ENCODE peak calls at places on chromosomes 13 and 19, in four cellular contexts. R is breast epithelium, Z is HFF-Myc, G is GM12864. O is an unnamed sample.

GRCh38 chr19:940591-941291 is 14.9 kb downstream of the ARID3A start:
- DNase-seq in R (peak), Z (no peak), G (no peak), O (peak)

GRCh38 chr13:50189450-50189849 is 174.2 kb downstream of the KCNRG start:
- DNase-seq in R (no peak), Z (no peak), G (no peak), O (no peak)

GRCh38 chr19:58317481-58318072 is 9.2 kb upstream of the ZSCAN22 start:
- DNase-seq in R (no peak), Z (peak), G (no peak), O (no peak)

GRCh38 chr13:30744056-30744684 is 8.8 kb downstream of the ALOX5AP start:
- DNase-seq in R (no peak), Z (no peak), G (peak), O (no peak)

GRCh38 chr13:110492299-110493160 is 69.0 kb downstream of the RAB20 start:
- DNase-seq in R (no peak), Z (no peak), G (no peak), O (no peak)

GRCh38 chr13:32113564-32113963 is 82.0 kb downstream of the FRY start:
- DNase-seq in R (no peak), Z (no peak), G (no peak), O (no peak)

GRCh38 chr13:95536629-95537241 is 15.8 kb upstream of the CLDN10 start:
- DNase-seq in R (no peak), Z (peak), G (no peak), O (no peak)

GRCh38 chr19:39052243-39052746 is 19.9 kb upstream of the FBXO27 start:
- DNase-seq in R (peak), Z (no peak), G (no peak), O (peak)

GRCh38 chr13:50691176-50691681 is 152.3 kb downstream of the DLEU7 start:
- DNase-seq in R (no peak), Z (no peak), G (no peak), O (no peak)

GRCh38 chr19:17209126-17210036 is 5.8 kb upstream of the USE1 start:
- DNase-seq in R (no peak), Z (no peak), G (peak), O (no peak)

GRCh38 chr19:16889429-16889882 is 657 bp downstream of the F2RL3 start:
- DNase-seq in R (no peak), Z (no peak), G (no peak), O (no peak)

GRCh38 chr13:26343816-26344215 is 89.9 kb downstream of the CDK8 start:
- DNase-seq in R (no peak), Z (no peak), G (no peak), O (no peak)

GRCh38 chr13:54373211-54373610 is 1344.6 kb downstream of the OLFM4 start:
- DNase-seq in R (no peak), Z (no peak), G (no peak), O (no peak)

GRCh38 chr13:36275190-36276002 is 22.2 kb downstream of the CCDC169 start:
- DNase-seq in R (no peak), Z (no peak), G (no peak), O (no peak)

GRCh38 chr19:55075366-55075998 is at the start of gene EPS8L1:
- DNase-seq in R (peak), Z (no peak), G (no peak), O (peak)

GRCh38 chr13:53015044-53015443 is 13.6 kb upstream of the OLFM4 start:
- DNase-seq in R (no peak), Z (no peak), G (no peak), O (no peak)

GRCh38 chr13:73399347-73400216 is 340.8 kb downstream of the KLF5 start:
- DNase-seq in R (no peak), Z (no peak), G (no peak), O (no peak)

GRCh38 chr13:23799945-23800344 is 89.3 kb downstream of the MIPEP start:
- DNase-seq in R (no peak), Z (no peak), G (peak), O (no peak)

GRCh38 chr13:25899952-25900351 is 151.9 kb downstream of the SHISA2 start:
- DNase-seq in R (no peak), Z (no peak), G (no peak), O (no peak)

GRCh38 chr13:74839656-74840055 is 642.3 kb downstream of the TBC1D4 start:
- DNase-seq in R (no peak), Z (no peak), G (no peak), O (no peak)

GRCh38 chr13:73754241-73754640 is 380.0 kb downstream of the KLF12 start:
- DNase-seq in R (no peak), Z (no peak), G (no peak), O (no peak)

GRCh38 chr13:37263881-37264280 is 158.4 kb upstream of the CSNK1A1L start:
- DNase-seq in R (no peak), Z (no peak), G (no peak), O (no peak)

GRCh38 chr13:51625555-51626345 is 41.5 kb downstream of the WDFY2 start:
- DNase-seq in R (no peak), Z (no peak), G (no peak), O (no peak)

GRCh38 chr19:6483235-6483634 is 1.6 kb upstream of the DENND1C start:
- DNase-seq in R (no peak), Z (no peak), G (no peak), O (no peak)

GRCh38 chr13:57045816-57046691 is 94.7 kb upstream of the PRR20A start:
- DNase-seq in R (no peak), Z (no peak), G (no peak), O (no peak)

GRCh38 chr19:3482507-3483225 is 575 bp downstream of the SMIM44 start:
- DNase-seq in R (no peak), Z (no peak), G (no peak), O (peak)

GRCh38 chr19:36151144-36152051 is 849 bp downstream of the COX7A1 start:
- DNase-seq in R (no peak), Z (no peak), G (no peak), O (peak)

GRCh38 chr13:50299546-50300249 is 284.5 kb downstream of the KCNRG start:
- DNase-seq in R (no peak), Z (no peak), G (no peak), O (no peak)

GRCh38 chr19:5042556-5042955 is 73.6 kb downstream of the KDM4B start:
- DNase-seq in R (no peak), Z (no peak), G (no peak), O (no peak)

GRCh38 chr13:69948016-69948415 is 159.6 kb upstream of the ATXN8OS start:
- DNase-seq in R (no peak), Z (no peak), G (peak), O (no peak)

GRCh38 chr13:32728327-32728726 is 142.1 kb downstream of the PDS5B start:
- DNase-seq in R (no peak), Z (no peak), G (no peak), O (no peak)

GRCh38 chr19:51807111-51807701 is 12.2 kb downstream of the FPR3 start:
- DNase-seq in R (no peak), Z (no peak), G (no peak), O (no peak)

GRCh38 chr13:20983386-20983785 is 78.0 kb downstream of the LATS2 start:
- DNase-seq in R (no peak), Z (no peak), G (no peak), O (no peak)

GRCh38 chr13:37769078-37769477 is 100.5 kb downstream of the TRPC4 start:
- DNase-seq in R (no peak), Z (no peak), G (no peak), O (no peak)

GRCh38 chr19:49761625-49762311 is 1.3 kb downstream of the TSKS start:
- DNase-seq in R (no peak), Z (no peak), G (no peak), O (no peak)

GRCh38 chr19:49761249-49761624 is 1.9 kb downstream of the TSKS start:
- DNase-seq in R (no peak), Z (no peak), G (no peak), O (no peak)

GRCh38 chr19:49766007-49766937 is 529 bp upstream of the AP2A1 start:
- DNase-seq in R (peak), Z (peak), G (peak), O (peak)

GRCh38 chr19:49764341-49764740 is 1.2 kb upstream of the TSKS start:
- DNase-seq in R (no peak), Z (no peak), G (no peak), O (no peak)

DNA sequence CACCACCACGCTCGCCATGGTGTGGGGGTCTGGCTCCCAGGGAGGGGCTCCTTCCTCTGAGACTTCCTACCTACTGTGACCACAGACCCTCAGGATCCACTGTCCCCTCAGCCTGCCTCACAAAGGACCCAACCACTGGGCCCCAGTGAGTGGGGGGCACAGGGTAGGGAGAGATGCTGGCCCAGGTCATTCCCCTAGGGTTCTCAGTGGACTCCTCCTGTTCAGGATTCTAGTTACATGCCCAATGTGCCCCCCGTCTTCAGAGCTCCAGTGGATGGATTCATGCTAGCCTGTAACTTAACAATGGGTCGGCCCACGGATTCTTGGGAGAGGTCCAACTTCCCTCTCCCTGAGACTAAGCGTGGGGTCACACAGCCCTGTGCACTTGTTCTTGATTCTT is at the start of gene TSKS:
- DNase-seq in R (no peak), Z (no peak), G (no peak), O (no peak)
- H3K4me3 ChIP-seq in R (no peak), Z (no peak), G (no peak), O (no peak)

GRCh38 chr19:47603706-47604310 is 5.1 kb upstream of the BICRA start:
- DNase-seq in R (no peak), Z (no peak), G (no peak), O (no peak)

GRCh38 chr19:47601180-47601904 is 7.6 kb upstream of the BICRA start:
- DNase-seq in R (no peak), Z (no peak), G (no peak), O (no peak)

GRCh38 chr19:47595937-47596336 is 13.0 kb upstream of the BICRA start:
- DNase-seq in R (no peak), Z (no peak), G (no peak), O (no peak)

GRCh38 chr19:47598407-47599349 is 10.3 kb upstream of the BICRA start:
- DNase-seq in R (no peak), Z (peak), G (no peak), O (peak)

DNA sequence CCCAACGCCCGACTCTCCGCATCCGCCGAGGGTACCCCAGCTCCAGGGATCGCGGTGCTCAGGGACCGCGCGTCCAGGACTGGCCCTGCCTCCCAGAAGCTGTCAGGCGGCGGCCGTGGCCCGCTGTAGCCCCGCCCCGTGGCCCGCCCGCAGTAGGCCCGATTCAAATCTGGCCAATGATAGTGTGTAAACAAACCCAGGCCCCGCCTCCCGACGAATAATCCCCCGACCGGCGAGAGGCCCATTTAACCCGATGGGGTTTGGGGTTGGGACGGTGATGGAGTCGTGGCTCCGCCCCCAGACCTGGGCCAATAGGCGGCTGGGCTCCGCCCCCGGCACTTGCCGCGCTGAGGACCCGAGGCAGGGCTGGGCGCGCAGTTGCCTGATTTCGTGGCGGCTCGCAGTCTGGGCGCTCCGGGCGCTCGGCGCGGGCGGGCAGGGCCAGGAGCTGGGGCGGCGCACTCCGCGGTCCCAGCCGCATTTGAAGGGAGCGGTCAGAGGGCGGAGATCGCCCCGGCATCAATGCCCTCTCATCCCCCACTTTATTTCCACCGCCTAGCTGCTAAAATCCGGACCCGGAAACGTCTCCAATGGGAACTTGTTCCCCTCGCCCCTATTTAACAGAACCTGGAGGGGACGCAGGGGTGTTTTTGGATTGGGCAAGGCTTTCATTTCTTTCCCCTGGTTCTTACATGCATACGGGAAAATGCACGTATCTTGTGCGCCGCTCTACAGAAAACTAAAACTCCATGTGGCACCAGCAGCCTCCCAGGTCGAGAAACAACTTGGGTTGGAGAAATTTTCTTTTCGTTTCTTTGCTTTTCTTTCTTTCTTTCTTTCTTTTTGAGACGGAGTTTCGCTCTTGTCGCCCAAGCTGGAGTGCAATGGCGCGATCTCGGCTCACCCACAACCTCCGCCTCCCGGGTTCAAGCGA is 8.4 kb upstream of the BICRA start:
- DNase-seq in R (peak), Z (peak), G (peak), O (peak)
- TF ChIP-seq CTCF in R (no peak), Z (no peak), G (no peak), O (no peak)

GRCh38 chr19:42412223-42412622 is 15.0 kb downstream of the LIPE start:
- DNase-seq in R (no peak), Z (no peak), G (no peak), O (no peak)
- H3K4me3 ChIP-seq in R (no peak), Z (no peak), G (no peak), O (no peak)

GRCh38 chr13:27635256-27635655 is 13.6 kb downstream of the POLR1D start:
- DNase-seq in R (no peak), Z (no peak), G (no peak), O (no peak)
- TF ChIP-seq CTCF in R (no peak), Z (no peak), G (no peak), O (no peak)